ENCODE peak calls at places on chromosomes 7 and 10, in ten cellular contexts. H is HFFc6; I is Calu3; B is activated naive CD4-positive, alpha-beta T cell treated with Interleukin-2 at 50 U/mL for 16 hours; Y is GM04504; X is adipocyte; C is fibroblast of lung; L is GM03348; V is neural crest cell; Q is HFF-Myc. S is an unnamed sample.

GRCh38 chr7:68841004-68841403 is 757.3 kb upstream of the AUTS2 start:
- DNase-seq in B (no peak), H (no peak), I (no peak), Y (no peak), L (peak; percentile 18), X (peak; percentile 28), Q (no peak), C (no peak), V (no peak), S (no peak)

GRCh38 chr7:26159243-26159642 is 7.2 kb downstream of the NFE2L3 start:
- DNase-seq in I (no peak), B (no peak), Y (no peak), C (no peak), V (no peak), Q (no peak), X (no peak), H (peak; percentile 4), L (no peak), S (no peak)

GRCh38 chr7:3393862-3394261 is 92.8 kb downstream of the SDK1 start:
- DNase-seq in L (no peak), Q (no peak), B (no peak), X (no peak), Y (no peak), I (no peak), V (no peak), H (no peak), C (no peak), S (no peak)

GRCh38 chr7:158815046-158815445 is 14.3 kb downstream of the ESYT2 start:
- DNase-seq in L (no peak), Y (no peak), B (no peak), V (no peak), C (no peak), Q (no peak), H (no peak), I (no peak), X (no peak), S (peak; percentile 82)

GRCh38 chr10:103473261-103473671 is 5.8 kb downstream of the CALHM3 start:
- DNase-seq in H (no peak), B (no peak), X (no peak), Q (no peak), C (no peak), Y (no peak), L (no peak), V (no peak), I (no peak), S (no peak)

GRCh38 chr10:16768702-16769101 is 48.5 kb downstream of the RSU1 start:
- DNase-seq in C (no peak), I (no peak), L (no peak), B (no peak), X (no peak), V (no peak), Q (no peak), Y (no peak), H (no peak), S (no peak)

GRCh38 chr7:74033372-74034311 is 5.7 kb downstream of the ELN start:
- DNase-seq in C (peak; percentile 72), L (no peak), I (no peak), B (no peak), H (no peak), Y (no peak), V (peak; percentile 30), X (peak; percentile 22), Q (no peak), S (no peak)

GRCh38 chr10:128633864-128634541 is 507.8 kb upstream of the MKI67 start:
- DNase-seq in V (no peak), X (no peak), I (no peak), Q (no peak), C (no peak), H (no peak), L (no peak), Y (no peak), B (no peak), S (peak; percentile 59)

GRCh38 chr7:144011458-144012230 is 11.5 kb downstream of the OR6B1 start:
- DNase-seq in C (peak; percentile 40), Q (no peak), L (peak; percentile 71), X (peak; percentile 31), H (no peak), V (no peak), Y (peak; percentile 18), B (no peak), I (no peak), S (no peak)

GRCh38 chr7:100503350-100503735 is 19.6 kb downstream of the NYAP1 start:
- DNase-seq in Q (no peak), X (peak; percentile 57), V (no peak), H (peak; percentile 41), I (no peak), B (no peak), L (no peak), Y (no peak), C (peak; percentile 23), S (no peak)

GRCh38 chr10:28328346-28328745 is 25.5 kb upstream of the MPP7 start:
- DNase-seq in I (no peak), Y (no peak), L (no peak), V (no peak), C (peak; percentile 45), Q (no peak), H (no peak), X (peak; percentile 31), B (no peak), S (no peak)

GRCh38 chr10:87744606-87745005 is 73.4 kb downstream of the ATAD1 start:
- DNase-seq in X (no peak), Y (no peak), L (no peak), C (no peak), I (no peak), H (no peak), V (no peak), Q (no peak), B (no peak), S (no peak)

GRCh38 chr10:96053985-96054384 is 10.6 kb downstream of the CCNJ start:
- DNase-seq in C (no peak), Q (no peak), L (no peak), H (no peak), V (no peak), I (no peak), X (no peak), B (no peak), Y (no peak), S (no peak)

GRCh38 chr10:131573256-131574215 is 262.0 kb upstream of the TCERG1L start:
- DNase-seq in Q (no peak), X (no peak), H (no peak), B (no peak), I (no peak), L (no peak), V (no peak), Y (no peak), C (no peak), S (no peak)

GRCh38 chr7:149732611-149733010 is 40.8 kb downstream of the ZNF467 start:
- DNase-seq in I (no peak), L (no peak), Y (no peak), C (no peak), X (no peak), V (no peak), H (no peak), Q (no peak), B (no peak), S (no peak)

GRCh38 chr7:2190531-2190930 is 42.2 kb downstream of the MAD1L1 start:
- DNase-seq in C (no peak), B (no peak), L (no peak), Y (no peak), Q (no peak), I (no peak), X (no peak), V (no peak), H (no peak), S (peak; percentile 79)

GRCh38 chr7:90749262-90749661 is 153.1 kb downstream of the CDK14 start:
- DNase-seq in B (no peak), X (no peak), Q (no peak), V (no peak), Y (no peak), L (no peak), I (no peak), C (no peak), H (no peak), S (no peak)

GRCh38 chr7:141074997-141075396 is 1.1 kb downstream of the TMEM178B start:
- DNase-seq in I (no peak), C (no peak), Y (no peak), B (no peak), H (no peak), Q (no peak), L (no peak), V (no peak), X (no peak), S (no peak)

GRCh38 chr7:115356139-115356746 is 434.3 kb downstream of the MDFIC start:
- DNase-seq in C (peak; percentile 61), V (no peak), B (no peak), X (peak; percentile 64), Y (no peak), I (peak; percentile 14), H (no peak), L (peak; percentile 8), Q (no peak), S (peak; percentile 54)

S was measured in A673.